ENCODE peak calls at places on chromosomes 5 and 9, in four cellular contexts. Q is keratinocyte, D is fibroblast of lung, Y is Calu3. P is an unnamed sample.
A peak's percentile ranks its signal among the peaks of the same experiment; 100 is the strongest.

GRCh38 chr5:123438902-123439301 is 15.7 kb upstream of the CEP120 start:
- DNase-seq in Q (no peak), D (peak; percentile 14), Y (no peak), P (peak; percentile 16)

GRCh38 chr5:91123291-91123690 is 259.8 kb downstream of the ARRDC3 start:
- DNase-seq in Q (no peak), D (no peak), Y (no peak), P (no peak)

GRCh38 chr5:43711496-43711895 is 108.5 kb downstream of the NNT start:
- DNase-seq in Q (no peak), D (peak; percentile 77), Y (no peak), P (no peak)

GRCh38 chr5:153704110-153704509 is 213.6 kb downstream of the GRIA1 start:
- DNase-seq in Q (no peak), D (no peak), Y (no peak), P (no peak)

GRCh38 chr9:131349881-131350563 is 43.9 kb upstream of the PRRC2B start:
- DNase-seq in Q (peak; percentile 48), D (peak; percentile 79), Y (peak; percentile 88), P (peak; percentile 69)

GRCh38 chr5:143401846-143402463 is 1.5 kb downstream of the NR3C1 start:
- DNase-seq in Q (no peak), D (no peak), Y (no peak), P (no peak)

GRCh38 chr5:174608631-174609097 is 115.7 kb upstream of the MSX2 start:
- DNase-seq in Q (peak; percentile 40), D (peak; percentile 63), Y (peak; percentile 96), P (no peak)

GRCh38 chr9:33147770-33148169 is 19.4 kb downstream of the B4GALT1 start:
- DNase-seq in Q (no peak), D (no peak), Y (no peak), P (no peak)

GRCh38 chr5:162068412-162068811 is 839 bp downstream of the GABRG2 start:
- DNase-seq in Q (no peak), D (peak; percentile 1), Y (no peak), P (no peak)

GRCh38 chr5:104498281-104498680 is 935.7 kb upstream of the NUDT12 start:
- DNase-seq in Q (no peak), D (peak; percentile 45), Y (no peak), P (no peak)

P was measured in DMS153.